ENCODE peak calls at places on chromosomes 1 and 21, in five cellular contexts. One of them, this sample, is unnamed.

GRCh38 chr1:230972855-230973271 is 5.8 kb downstream of the TTC13 start:
- DNase-seq in HCT116: no peak
- DNase-seq in body of pancreas: no peak
- DNase-seq in CD8-positive, alpha-beta T cell: peak
- DNase-seq in MM.1S: peak
- DNase-seq in this sample: no peak

GRCh38 chr1:109477821-109478220 is 5.9 kb upstream of the ATXN7L2 start:
- DNase-seq in HCT116: no peak
- DNase-seq in body of pancreas: no peak
- DNase-seq in CD8-positive, alpha-beta T cell: no peak
- DNase-seq in MM.1S: no peak
- DNase-seq in this sample: no peak

GRCh38 chr1:222390181-222390580 is 157.7 kb downstream of the HHIPL2 start:
- DNase-seq in HCT116: no peak
- DNase-seq in body of pancreas: no peak
- DNase-seq in CD8-positive, alpha-beta T cell: no peak
- DNase-seq in MM.1S: no peak
- DNase-seq in this sample: no peak

GRCh38 chr1:92795166-92795565 is 10.3 kb upstream of the EVI5 start:
- DNase-seq in HCT116: no peak
- DNase-seq in body of pancreas: no peak
- DNase-seq in CD8-positive, alpha-beta T cell: no peak
- DNase-seq in MM.1S: no peak
- DNase-seq in this sample: no peak

GRCh38 chr21:37658994-37659458 is 257.2 kb downstream of the KCNJ6 start:
- DNase-seq in HCT116: no peak
- DNase-seq in body of pancreas: peak
- DNase-seq in CD8-positive, alpha-beta T cell: no peak
- DNase-seq in MM.1S: no peak
- DNase-seq in this sample: no peak

GRCh38 chr1:179365342-179366092 is at the start of gene AXDND1:
- DNase-seq in HCT116: peak
- DNase-seq in body of pancreas: peak
- DNase-seq in CD8-positive, alpha-beta T cell: peak
- DNase-seq in MM.1S: peak
- DNase-seq in this sample: peak

GRCh38 chr1:77888071-77888428 is 374 bp upstream of the NEXN start:
- DNase-seq in HCT116: no peak
- DNase-seq in body of pancreas: no peak
- DNase-seq in CD8-positive, alpha-beta T cell: no peak
- DNase-seq in MM.1S: no peak
- DNase-seq in this sample: no peak

GRCh38 chr1:6672558-6672957 is 29.1 kb downstream of the DNAJC11 start:
- DNase-seq in HCT116: no peak
- DNase-seq in body of pancreas: no peak
- DNase-seq in CD8-positive, alpha-beta T cell: no peak
- DNase-seq in MM.1S: no peak
- DNase-seq in this sample: no peak

GRCh38 chr1:172120381-172120780 is 279.1 kb downstream of the DNM3 start:
- DNase-seq in HCT116: no peak
- DNase-seq in body of pancreas: no peak
- DNase-seq in CD8-positive, alpha-beta T cell: no peak
- DNase-seq in MM.1S: no peak
- DNase-seq in this sample: no peak

GRCh38 chr1:165875171-165875570 is 47.8 kb downstream of the UCK2 start:
- DNase-seq in HCT116: no peak
- DNase-seq in body of pancreas: peak
- DNase-seq in CD8-positive, alpha-beta T cell: no peak
- DNase-seq in MM.1S: no peak
- DNase-seq in this sample: no peak

GRCh38 chr1:221723018-221723917 is 18.6 kb downstream of the DUSP10 start:
- DNase-seq in HCT116: no peak
- DNase-seq in body of pancreas: no peak
- DNase-seq in CD8-positive, alpha-beta T cell: no peak
- DNase-seq in MM.1S: no peak
- DNase-seq in this sample: no peak

GRCh38 chr21:27464643-27465042 is 497.8 kb upstream of the ADAMTS5 start:
- DNase-seq in HCT116: no peak
- DNase-seq in body of pancreas: no peak
- DNase-seq in CD8-positive, alpha-beta T cell: no peak
- DNase-seq in MM.1S: no peak
- DNase-seq in this sample: no peak

GRCh38 chr1:25565188-25565591 is 21.8 kb downstream of the LDLRAP1 start:
- DNase-seq in HCT116: no peak
- DNase-seq in body of pancreas: no peak
- DNase-seq in CD8-positive, alpha-beta T cell: peak
- DNase-seq in MM.1S: peak
- DNase-seq in this sample: no peak
- H3K27ac ChIP-seq in HCT116: no peak
- H3K27ac ChIP-seq in body of pancreas: no peak
- H3K27ac ChIP-seq in CD8-positive, alpha-beta T cell: peak
- H3K27ac ChIP-seq in MM.1S: peak
- H3K27ac ChIP-seq in this sample: peak

GRCh38 chr1:248681651-248682050 is 20.9 kb downstream of the OR14I1 start:
- DNase-seq in HCT116: no peak
- DNase-seq in body of pancreas: no peak
- DNase-seq in CD8-positive, alpha-beta T cell: no peak
- DNase-seq in MM.1S: no peak
- DNase-seq in this sample: no peak
- H3K27ac ChIP-seq in HCT116: no peak
- H3K27ac ChIP-seq in body of pancreas: no peak
- H3K27ac ChIP-seq in CD8-positive, alpha-beta T cell: no peak
- H3K27ac ChIP-seq in MM.1S: no peak
- H3K27ac ChIP-seq in this sample: no peak

GRCh38 chr1:99083338-99083737 is 78.7 kb upstream of the PLPPR5 start:
- DNase-seq in HCT116: no peak
- DNase-seq in body of pancreas: no peak
- DNase-seq in CD8-positive, alpha-beta T cell: no peak
- DNase-seq in MM.1S: no peak
- DNase-seq in this sample: no peak
- H3K27ac ChIP-seq in HCT116: no peak
- H3K27ac ChIP-seq in body of pancreas: no peak
- H3K27ac ChIP-seq in CD8-positive, alpha-beta T cell: no peak
- H3K27ac ChIP-seq in MM.1S: no peak
- H3K27ac ChIP-seq in this sample: no peak

GRCh38 chr1:226002667-226003501 is 3.7 kb upstream of the SDE2 start:
- DNase-seq in HCT116: peak
- DNase-seq in body of pancreas: peak
- DNase-seq in CD8-positive, alpha-beta T cell: no peak
- DNase-seq in MM.1S: no peak
- DNase-seq in this sample: no peak

GRCh38 chr1:225999912-226000337 is 782 bp upstream of the SDE2 start:
- DNase-seq in HCT116: no peak
- DNase-seq in body of pancreas: no peak
- DNase-seq in CD8-positive, alpha-beta T cell: no peak
- DNase-seq in MM.1S: peak
- DNase-seq in this sample: no peak

GRCh38 chr1:226001852-226002666 is 2.9 kb upstream of the SDE2 start:
- DNase-seq in HCT116: no peak
- DNase-seq in body of pancreas: peak
- DNase-seq in CD8-positive, alpha-beta T cell: peak
- DNase-seq in MM.1S: no peak
- DNase-seq in this sample: no peak

GRCh38 chr1:225999227-225999911 is at the start of gene SDE2:
- DNase-seq in HCT116: peak
- DNase-seq in body of pancreas: peak
- DNase-seq in CD8-positive, alpha-beta T cell: peak
- DNase-seq in MM.1S: peak
- DNase-seq in this sample: peak

GRCh38 chr1:226001088-226001487 is 1.9 kb upstream of the SDE2 start:
- DNase-seq in HCT116: no peak
- DNase-seq in body of pancreas: no peak
- DNase-seq in CD8-positive, alpha-beta T cell: no peak
- DNase-seq in MM.1S: no peak
- DNase-seq in this sample: no peak
- H3K27ac ChIP-seq in HCT116: no peak
- H3K27ac ChIP-seq in body of pancreas: peak
- H3K27ac ChIP-seq in CD8-positive, alpha-beta T cell: peak
- H3K27ac ChIP-seq in MM.1S: no peak
- H3K27ac ChIP-seq in this sample: no peak

DNA sequence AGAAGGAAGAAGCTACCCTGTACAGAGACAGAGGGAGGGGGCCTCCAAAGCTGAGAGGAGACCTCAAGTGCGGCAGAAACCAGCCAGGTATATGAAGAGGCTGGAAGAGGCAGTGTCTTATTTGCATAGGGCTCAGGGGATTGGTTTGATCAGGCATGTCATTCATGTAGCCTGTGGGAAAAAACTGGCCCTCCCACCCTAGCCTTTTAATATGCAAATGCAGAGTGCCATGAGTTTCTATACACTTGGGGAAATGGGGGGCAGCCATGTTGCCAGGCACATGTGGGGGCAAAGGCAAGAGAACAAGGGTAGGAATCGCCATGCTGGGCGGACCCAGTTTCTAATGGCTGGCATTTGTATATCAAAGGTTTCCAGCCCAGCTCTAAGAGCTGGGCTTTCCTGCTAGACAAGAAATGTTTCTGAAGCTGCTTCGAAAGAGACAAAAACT is 172.7 kb downstream of the RASAL2 start:
- DNase-seq in HCT116: no peak
- DNase-seq in body of pancreas: no peak
- DNase-seq in CD8-positive, alpha-beta T cell: no peak
- DNase-seq in MM.1S: no peak
- DNase-seq in this sample: no peak
- H3K27ac ChIP-seq in HCT116: no peak
- H3K27ac ChIP-seq in body of pancreas: no peak
- H3K27ac ChIP-seq in CD8-positive, alpha-beta T cell: no peak
- H3K27ac ChIP-seq in MM.1S: no peak
- H3K27ac ChIP-seq in this sample: no peak

GRCh38 chr1:8562881-8563865 is 245.3 kb downstream of the SLC45A1 start:
- DNase-seq in HCT116: no peak
- DNase-seq in body of pancreas: no peak
- DNase-seq in CD8-positive, alpha-beta T cell: no peak
- DNase-seq in MM.1S: no peak
- DNase-seq in this sample: no peak
- H3K27ac ChIP-seq in HCT116: no peak
- H3K27ac ChIP-seq in body of pancreas: no peak
- H3K27ac ChIP-seq in CD8-positive, alpha-beta T cell: no peak
- H3K27ac ChIP-seq in MM.1S: no peak
- H3K27ac ChIP-seq in this sample: no peak

DNA sequence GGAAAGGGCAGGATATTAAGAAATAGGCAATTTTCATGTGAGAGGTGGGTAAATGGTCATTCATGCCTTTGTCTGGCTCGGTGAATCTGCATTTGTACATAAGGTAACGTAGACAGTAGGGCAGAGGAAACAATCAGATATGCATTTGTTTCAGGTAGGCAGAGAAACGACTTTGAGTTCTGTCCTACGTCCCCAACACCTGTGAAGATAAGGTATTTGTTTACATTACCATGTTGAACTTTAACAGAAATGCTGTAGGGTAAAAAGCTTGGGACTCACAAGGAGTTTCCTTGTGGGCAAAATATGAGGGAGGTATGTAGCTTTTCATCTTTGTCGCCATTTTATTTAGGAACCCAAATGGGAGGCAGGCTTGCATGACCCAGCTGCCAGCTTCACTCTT is 31.3 kb downstream of the B3GALT5 start:
- DNase-seq in HCT116: no peak
- DNase-seq in body of pancreas: no peak
- DNase-seq in CD8-positive, alpha-beta T cell: no peak
- DNase-seq in MM.1S: peak
- DNase-seq in this sample: no peak
- H3K27ac ChIP-seq in HCT116: no peak
- H3K27ac ChIP-seq in body of pancreas: peak
- H3K27ac ChIP-seq in CD8-positive, alpha-beta T cell: no peak
- H3K27ac ChIP-seq in MM.1S: peak
- H3K27ac ChIP-seq in this sample: no peak

DNA sequence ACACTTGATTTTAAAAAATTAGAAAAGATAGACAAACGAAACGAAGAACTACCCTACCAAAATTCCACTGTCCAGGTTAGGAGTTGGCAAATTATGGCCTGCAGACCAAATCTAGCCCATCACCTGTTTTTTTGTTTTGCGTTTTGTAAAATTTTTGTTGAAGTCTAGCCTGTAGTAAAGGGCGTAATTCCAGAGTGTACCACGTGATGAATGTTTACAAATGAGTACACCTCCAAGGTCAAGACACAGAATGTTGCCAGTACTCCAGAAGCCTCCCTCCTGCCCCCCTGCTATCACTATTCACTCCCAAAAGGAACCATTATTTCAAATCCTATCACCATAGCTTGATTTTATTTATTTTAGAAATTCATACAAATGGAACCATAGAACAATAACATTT is 17.1 kb upstream of the PODN start:
- DNase-seq in HCT116: no peak
- DNase-seq in body of pancreas: no peak
- DNase-seq in CD8-positive, alpha-beta T cell: no peak
- DNase-seq in MM.1S: no peak
- DNase-seq in this sample: no peak
- H3K27ac ChIP-seq in HCT116: no peak
- H3K27ac ChIP-seq in body of pancreas: no peak
- H3K27ac ChIP-seq in CD8-positive, alpha-beta T cell: no peak
- H3K27ac ChIP-seq in MM.1S: no peak
- H3K27ac ChIP-seq in this sample: no peak

This sample was measured in substantia nigra.